ENCODE peak calls at places on chromosomes 16 and 17, in four cellular contexts. V is NCI-H1436 treated with DMSO at 0.1 percent for 48 hours, Z is stomach, H is naive B cell. S is an unnamed sample.

GRCh38 chr16:53041196-53041977 is 11.3 kb downstream of the CHD9NB start:
- DNase-seq in H (no peak), V (no peak), Z (peak), S (peak)

GRCh38 chr17:40564883-40565744 is at the start of gene CCR7:
- DNase-seq in H (peak), V (no peak), Z (peak), S (no peak)

GRCh38 chr17:77456951-77457548 is 316.3 kb downstream of the SEC14L1 start:
- DNase-seq in H (no peak), Z (no peak), V (no peak), S (no peak)

GRCh38 chr16:72637306-72637705 is 410.6 kb downstream of the ZFHX3 start:
- DNase-seq in H (no peak), V (no peak), Z (no peak), S (no peak)

GRCh38 chr17:13265306-13265705 is 247.5 kb upstream of the ELAC2 start:
- DNase-seq in H (no peak), Z (no peak), V (no peak), S (no peak)

GRCh38 chr17:19244796-19245195 is 7.6 kb downstream of the EPN2 start:
- DNase-seq in Z (no peak), H (no peak), V (no peak), S (no peak)

GRCh38 chr17:75152971-75153853 is 1.1 kb downstream of the JPT1 start:
- DNase-seq in V (no peak), Z (no peak), H (no peak), S (no peak)

GRCh38 chr16:10871157-10871991 is 5.6 kb upstream of the CIITA start:
- DNase-seq in H (no peak), Z (peak), V (no peak), S (peak)

GRCh38 chr16:4309833-4310266 is 6.0 kb upstream of the GLIS2 start:
- DNase-seq in V (no peak), Z (peak), H (peak), S (peak)

S was measured in HL-60.